ENCODE peak calls at places on chromosomes 12 and 14, in four cellular contexts. E is AG10803, I is bronchial epithelial cell, T is adipocyte. R is an unnamed sample.
A peak's percentile ranks its signal among the peaks of the same experiment; 100 is the strongest.

GRCh38 chr12:96720363-96720705 is 186.7 kb upstream of the NEDD1 start:
- DNase-seq in E (no peak), I (no peak), T (peak; percentile 2), R (no peak)

GRCh38 chr12:14982562-14982961 is 9.7 kb downstream of the PDE6H start:
- DNase-seq in E (peak; percentile 34), I (no peak), T (peak; percentile 27), R (peak; percentile 41)

GRCh38 chr14:69570836-69571330 is 3.8 kb downstream of the CCDC177 start:
- DNase-seq in E (no peak), I (no peak), T (no peak), R (no peak)

GRCh38 chr12:79769189-79769859 is 78.6 kb upstream of the PAWR start:
- DNase-seq in E (no peak), I (no peak), T (no peak), R (no peak)

GRCh38 chr12:38156497-38157245 is 159.9 kb upstream of the ALG10B start:
- DNase-seq in E (no peak), I (no peak), T (no peak), R (no peak)

GRCh38 chr12:52209321-52209720 is 17.5 kb upstream of the KRT80 start:
- DNase-seq in E (no peak), I (peak; percentile 90), T (no peak), R (no peak)

GRCh38 chr14:77139540-77140342 is 1.9 kb downstream of the ZDHHC22 start:
- DNase-seq in E (no peak), I (no peak), T (peak; percentile 46), R (peak; percentile 9)

GRCh38 chr14:89899917-89900680 is 54.4 kb downstream of the EFCAB11 start:
- DNase-seq in E (peak; percentile 44), I (no peak), T (peak; percentile 62), R (peak; percentile 39)

GRCh38 chr12:95218852-95219171 is 1.2 kb downstream of the VEZT start:
- DNase-seq in E (no peak), I (no peak), T (peak; percentile 42), R (peak; percentile 31)

GRCh38 chr12:1916396-1917171 is 1.9 kb downstream of the CACNA2D4 start:
- DNase-seq in E (no peak), I (no peak), T (no peak), R (no peak)

GRCh38 chr12:76422878-76423438 is 74.7 kb upstream of the BBS10 start:
- DNase-seq in E (no peak), I (peak; percentile 21), T (peak; percentile 43), R (peak; percentile 83)

GRCh38 chr14:50363734-50364113 is 33.0 kb downstream of the CDKL1 start:
- DNase-seq in E (peak; percentile 71), I (no peak), T (no peak), R (peak; percentile 54)

GRCh38 chr14:68653108-68653507 is 139.8 kb downstream of the ZFP36L1 start:
- DNase-seq in E (no peak), I (no peak), T (no peak), R (no peak)

GRCh38 chr12:119700078-119700477 is 32.1 kb downstream of the PRKAB1 start:
- DNase-seq in E (peak; percentile 76), I (no peak), T (no peak), R (no peak)

GRCh38 chr12:726281-727140 is 25.9 kb upstream of the WNK1 start:
- DNase-seq in E (peak; percentile 29), I (peak; percentile 89), T (no peak), R (no peak)

GRCh38 chr12:119208626-119209061 is 29.9 kb downstream of the HSPB8 start:
- DNase-seq in E (peak; percentile 74), I (peak; percentile 87), T (no peak), R (peak; percentile 70)

GRCh38 chr12:95168746-95169145 is 48.5 kb downstream of the FGD6 start:
- DNase-seq in E (no peak), I (no peak), T (no peak), R (peak; percentile 44)

GRCh38 chr12:23949212-23950010 is at the start of gene SOX5:
- DNase-seq in E (peak; percentile 1), I (peak; percentile 2), T (no peak), R (peak; percentile 54)

GRCh38 chr14:105324080-105324778 is 9.7 kb downstream of the PACS2 start:
- DNase-seq in E (no peak), I (no peak), T (no peak), R (no peak)

GRCh38 chr12:75558262-75558661 is 46.9 kb upstream of the KRR1 start:
- DNase-seq in E (no peak), I (no peak), T (no peak), R (no peak)

GRCh38 chr12:69886101-69886500 is 61.1 kb downstream of the MYRFL start:
- DNase-seq in E (no peak), I (no peak), T (no peak), R (no peak)

GRCh38 chr12:50985322-50985721 is 33.0 kb downstream of the HIGD1C start:
- DNase-seq in E (peak; percentile 78), I (peak; percentile 74), T (peak; percentile 90), R (peak; percentile 78)

GRCh38 chr14:90109858-90110257 is 48.1 kb downstream of the KCNK13 start:
- DNase-seq in E (no peak), I (peak; percentile 21), T (no peak), R (no peak)

GRCh38 chr12:116594325-116595038 is 35.3 kb downstream of the MAP1LC3B2 start:
- DNase-seq in E (no peak), I (no peak), T (no peak), R (no peak)

GRCh38 chr12:109833307-109834189 is at the start of gene TRPV4:
- DNase-seq in E (peak; percentile 31), I (no peak), T (peak; percentile 74), R (peak; percentile 36)

GRCh38 chr14:58865520-58866281 is 227.9 kb downstream of the DACT1 start:
- DNase-seq in E (peak; percentile 62), I (no peak), T (peak; percentile 88), R (peak; percentile 90)

GRCh38 chr14:81172353-81172752 is 48.4 kb downstream of the GTF2A1 start:
- DNase-seq in E (peak; percentile 38), I (no peak), T (peak; percentile 51), R (no peak)

GRCh38 chr14:36647417-36647826 is 14.2 kb upstream of the PAX9 start:
- DNase-seq in E (no peak), I (no peak), T (no peak), R (no peak)

GRCh38 chr12:83691730-83692129 is 1005.0 kb downstream of the TMTC2 start:
- DNase-seq in E (no peak), I (no peak), T (no peak), R (no peak)

DNA sequence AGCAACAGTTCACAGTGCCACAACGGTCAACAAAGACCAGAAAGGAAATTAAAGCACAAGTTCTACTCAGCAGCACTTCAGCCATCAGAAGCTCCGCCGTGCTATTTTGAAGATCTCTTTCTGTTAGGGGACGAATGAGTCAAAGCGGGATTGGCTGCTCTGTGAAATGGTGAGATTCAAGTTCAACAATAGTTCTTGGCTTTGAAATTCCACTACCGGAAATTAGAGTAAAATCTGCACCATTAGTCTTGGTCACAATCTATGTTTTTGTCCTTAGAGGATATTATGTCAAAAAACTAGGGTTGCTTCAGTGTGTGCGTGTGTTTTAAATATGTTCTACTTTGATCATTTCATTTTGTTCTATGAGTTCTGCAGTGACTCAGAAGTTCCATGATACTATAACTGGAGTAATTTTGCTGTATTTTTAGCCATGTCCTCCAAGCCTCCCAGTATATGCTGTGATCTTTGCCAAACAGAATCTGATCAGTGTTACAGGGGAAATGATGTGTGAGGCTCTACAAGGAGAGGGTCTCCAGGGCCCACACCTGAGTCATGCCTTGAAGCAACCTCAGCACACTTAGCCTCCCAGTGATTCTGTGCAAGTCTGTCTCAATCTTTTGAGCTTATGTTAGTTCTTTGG is 22.6 kb downstream of the GPHB5 start:
- DNase-seq in E (peak; percentile 14), I (no peak), T (peak; percentile 55), R (no peak)
- H3K4me3 ChIP-seq in E (no peak overlapping the region), I (no peak overlapping the region), T (peak overlapping the region; percentile 65), R (no peak overlapping the region)

DNA sequence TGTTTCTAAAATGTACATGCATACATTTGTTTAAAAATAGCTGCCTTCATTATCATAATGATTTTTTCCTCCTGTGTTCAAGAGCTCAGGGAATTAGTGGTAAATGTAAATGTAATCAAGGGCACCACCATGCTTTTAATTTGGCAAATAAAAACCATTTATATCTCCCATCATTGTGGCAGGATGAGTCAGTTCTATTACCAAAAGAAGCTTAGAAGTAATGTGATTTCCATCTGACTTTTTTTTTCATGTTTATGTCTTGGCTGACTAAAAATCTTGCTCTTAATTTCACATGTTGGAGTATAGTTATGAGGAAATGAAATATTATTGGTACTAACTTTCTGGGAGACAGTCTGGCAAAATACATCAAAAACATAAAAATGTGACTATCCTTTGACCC is 176.0 kb downstream of the GXYLT1 start:
- DNase-seq in E (no peak), I (no peak), T (no peak), R (no peak)
- H3K4me3 ChIP-seq in E (no peak overlapping the region), I (no peak overlapping the region), T (no peak overlapping the region), R (no peak overlapping the region)

GRCh38 chr12:10242539-10242938 is 29.9 kb downstream of the GABARAPL1 start:
- DNase-seq in E (no peak), I (no peak), T (no peak), R (no peak)

GRCh38 chr12:10241781-10242180 is 29.1 kb downstream of the GABARAPL1 start:
- DNase-seq in E (no peak), I (no peak), T (no peak), R (no peak)

GRCh38 chr12:10247659-10248058 is 35.0 kb downstream of the GABARAPL1 start:
- DNase-seq in E (no peak), I (no peak), T (no peak), R (no peak)

GRCh38 chr12:10241276-10241675 is 28.6 kb downstream of the GABARAPL1 start:
- DNase-seq in E (peak; percentile 12), I (no peak), T (peak; percentile 7), R (peak; percentile 26)

GRCh38 chr12:10243803-10244520 is 31.3 kb downstream of the GABARAPL1 start:
- DNase-seq in E (no peak), I (no peak), T (no peak), R (no peak)
- H3K4me3 ChIP-seq in E (no peak overlapping the region), I (no peak overlapping the region), T (no peak overlapping the region), R (no peak overlapping the region)

GRCh38 chr14:94689218-94689984 is 77.2 kb downstream of the SERPINA3 start:
- DNase-seq in E (peak; percentile 34), I (peak; percentile 4), T (peak; percentile 86), R (peak; percentile 18)
- H3K4me3 ChIP-seq in E (peak overlapping the region; percentile 49), I (no peak overlapping the region), T (peak overlapping the region; percentile 68), R (peak overlapping the region; percentile 23)

DNA sequence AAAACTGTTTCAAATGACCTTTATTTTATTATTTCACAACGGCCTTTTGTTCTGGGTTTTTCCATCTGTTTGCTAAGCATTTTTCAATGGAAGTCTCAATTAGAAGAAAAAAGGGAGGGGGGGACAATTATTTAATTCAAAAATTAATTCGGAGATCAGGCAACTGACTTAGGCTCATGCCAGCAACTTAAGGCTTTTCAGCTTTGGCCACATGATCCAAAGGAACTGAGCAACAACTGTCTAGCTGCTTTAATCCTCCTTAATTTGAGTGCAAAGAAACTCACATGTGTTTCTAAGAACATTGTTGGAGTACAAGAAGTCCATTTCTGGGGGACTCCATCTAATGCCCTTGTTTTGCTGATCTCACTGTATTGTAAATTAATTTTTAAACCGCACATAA is 188.0 kb downstream of the EXOC5 start:
- DNase-seq in E (no peak), I (no peak), T (no peak), R (no peak)
- H3K4me3 ChIP-seq in E (no peak overlapping the region), I (no peak overlapping the region), T (no peak overlapping the region), R (no peak overlapping the region)

DNA sequence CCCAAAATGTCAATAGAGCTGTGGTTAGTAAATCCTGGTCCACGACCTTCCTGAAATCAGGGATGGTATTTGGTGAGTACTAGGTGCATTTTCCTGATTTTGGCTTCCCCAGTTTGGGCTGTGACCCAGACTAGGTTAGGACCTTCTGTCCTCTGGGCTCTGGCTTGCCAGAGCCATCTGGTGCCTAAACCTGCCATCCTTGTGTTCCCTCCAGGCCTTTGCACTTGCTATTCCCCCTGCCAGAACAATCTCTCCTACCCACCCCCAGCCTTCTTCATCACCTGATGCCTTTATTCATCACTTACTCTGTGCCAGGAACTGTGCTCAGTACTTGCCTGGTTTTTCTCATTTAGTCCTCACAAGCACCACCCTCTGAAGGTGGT is 216.7 kb downstream of the RBM19 start:
- DNase-seq in E (no peak), I (no peak), T (no peak), R (no peak)
- H3K4me3 ChIP-seq in E (no peak overlapping the region), I (no peak overlapping the region), T (no peak overlapping the region), R (no peak overlapping the region)

R was measured in fibroblast of villous mesenchyme.